ENCODE peak calls at places on chromosome 1, in seven cellular contexts. K is H9, N is neuronal stem cell, C is mesenchymal stem cell, S is IMR-90, B is mesendoderm, X is trophoblast cell. P is an unnamed sample.

GRCh38 chr1:94884101-94884875 is 42.6 kb downstream of the CNN3 start:
- DNase-seq in K (peak), S (peak), X (peak), B (peak), C (no peak), N (peak), P (peak)

GRCh38 chr1:61851849-61852692 is 109.8 kb downstream of the PATJ start:
- DNase-seq in N (peak), K (no peak), C (peak), X (peak), S (peak), B (peak), P (no peak)

GRCh38 chr1:38028105-38028591 is 15.6 kb downstream of the UTP11 start:
- DNase-seq in B (peak), N (no peak), C (no peak), K (peak), X (no peak), S (no peak), P (no peak)

GRCh38 chr1:6170742-6171201 is 9.3 kb downstream of the CHD5 start:
- DNase-seq in B (no peak), C (no peak), K (no peak), N (no peak), X (no peak), S (no peak), P (no peak)

GRCh38 chr1:201884472-201884871 is 4.2 kb upstream of the SHISA4 start:
- DNase-seq in B (no peak), X (no peak), C (no peak), K (no peak), N (no peak), S (no peak), P (no peak)

GRCh38 chr1:99645199-99645598 is 714 bp upstream of the PALMD start:
- DNase-seq in N (no peak), K (no peak), B (no peak), S (peak), X (peak), C (peak), P (no peak)

GRCh38 chr1:246317723-246318359 is 189.2 kb downstream of the SMYD3 start:
- DNase-seq in X (no peak), N (no peak), K (no peak), C (peak), B (no peak), S (peak), P (no peak)

GRCh38 chr1:66033781-66034180 is 241.1 kb downstream of the PDE4B start:
- DNase-seq in X (peak), B (no peak), K (no peak), N (no peak), S (no peak), C (no peak), P (no peak)

GRCh38 chr1:205438213-205439158 is 16.6 kb upstream of the LEMD1 start:
- DNase-seq in K (no peak), N (no peak), S (peak), B (peak), X (peak), C (peak), P (no peak)

GRCh38 chr1:9534953-9535352 is 4.3 kb upstream of the SLC25A33 start:
- DNase-seq in B (no peak), S (no peak), K (no peak), X (no peak), C (no peak), N (no peak), P (no peak)
- H2AK5ac ChIP-seq in B (no peak), S (no peak), K (no peak), X (no peak), C (no peak), N (no peak), P (no peak)

GRCh38 chr1:35748326-35748725 is 21.5 kb downstream of the CLSPN start:
- DNase-seq in S (no peak), K (no peak), B (no peak), N (no peak), X (peak), C (peak), P (no peak)

DNA sequence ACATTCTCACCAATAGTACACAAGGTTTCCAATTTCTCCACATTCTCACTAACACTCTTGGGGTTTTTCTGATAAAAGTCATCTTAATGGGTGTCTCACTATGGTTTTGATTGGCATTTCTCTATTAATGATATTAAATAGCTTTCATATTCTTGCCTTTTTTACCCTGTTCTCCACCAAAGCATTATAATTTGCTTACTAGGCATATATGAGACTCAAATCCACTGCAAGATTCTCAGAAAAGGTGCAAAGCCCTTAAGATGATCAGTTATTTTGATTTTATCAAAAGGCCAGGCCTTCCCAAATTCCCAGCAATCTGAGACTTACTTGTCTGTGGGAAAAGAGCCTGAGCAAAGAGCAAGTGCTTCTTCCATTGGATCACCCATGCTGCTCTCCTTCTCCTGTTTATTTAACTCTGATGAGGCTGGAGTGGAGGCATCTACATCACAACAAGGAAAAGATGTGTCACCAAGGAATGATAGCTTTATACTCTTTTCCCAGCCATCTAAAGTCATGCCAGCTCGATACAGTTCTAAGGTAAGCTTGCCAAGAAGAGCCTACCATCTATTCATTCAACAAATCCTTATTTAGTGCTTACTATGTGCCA is 24.6 kb downstream of the CLSPN start:
- DNase-seq in C (peak), S (peak), X (no peak), B (no peak), K (no peak), N (no peak), P (no peak)
- H2AK5ac ChIP-seq in C (no peak), S (no peak), X (no peak), B (no peak), K (no peak), N (no peak), P (no peak)

DNA sequence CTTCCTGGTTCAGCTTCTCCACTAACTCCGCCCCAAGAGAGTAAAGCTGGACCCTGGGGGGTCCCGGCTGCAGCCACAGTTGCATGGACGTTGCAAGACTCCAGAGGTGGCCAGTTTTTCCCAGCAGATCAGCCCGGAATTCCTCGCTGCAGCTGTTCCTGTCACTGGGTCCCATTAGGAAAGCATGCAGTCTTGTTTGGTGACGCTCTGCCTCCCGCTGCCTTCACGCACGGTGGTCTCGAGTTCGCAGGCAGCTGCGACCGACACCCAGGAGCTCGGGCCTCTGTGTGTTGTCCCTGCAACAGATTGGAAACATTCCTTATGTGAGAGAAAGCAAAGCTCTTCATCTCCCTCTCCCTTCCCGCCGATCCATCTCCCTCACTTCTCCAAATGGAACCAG is 162.8 kb downstream of the PRDM16 start:
- DNase-seq in N (no peak), C (no peak), X (no peak), S (no peak), K (no peak), B (no peak), P (no peak)
- H2AK5ac ChIP-seq in N (peak), C (no peak), X (no peak), S (no peak), K (no peak), B (no peak), P (no peak)

GRCh38 chr1:178055779-178056471 is 38.0 kb upstream of the RASAL2 start:
- DNase-seq in X (peak), B (peak), N (no peak), C (peak), K (no peak), S (peak), P (no peak)

GRCh38 chr1:178057863-178058576 is 35.9 kb upstream of the RASAL2 start:
- DNase-seq in B (peak), X (peak), K (peak), N (no peak), S (peak), C (peak), P (no peak)

GRCh38 chr1:178052650-178053461 is 41.0 kb upstream of the RASAL2 start:
- DNase-seq in K (peak), B (no peak), S (peak), N (no peak), X (no peak), C (no peak), P (no peak)

GRCh38 chr1:178057131-178057765 is 36.7 kb upstream of the RASAL2 start:
- DNase-seq in N (no peak), S (no peak), X (peak), C (no peak), K (no peak), B (peak), P (no peak)

DNA sequence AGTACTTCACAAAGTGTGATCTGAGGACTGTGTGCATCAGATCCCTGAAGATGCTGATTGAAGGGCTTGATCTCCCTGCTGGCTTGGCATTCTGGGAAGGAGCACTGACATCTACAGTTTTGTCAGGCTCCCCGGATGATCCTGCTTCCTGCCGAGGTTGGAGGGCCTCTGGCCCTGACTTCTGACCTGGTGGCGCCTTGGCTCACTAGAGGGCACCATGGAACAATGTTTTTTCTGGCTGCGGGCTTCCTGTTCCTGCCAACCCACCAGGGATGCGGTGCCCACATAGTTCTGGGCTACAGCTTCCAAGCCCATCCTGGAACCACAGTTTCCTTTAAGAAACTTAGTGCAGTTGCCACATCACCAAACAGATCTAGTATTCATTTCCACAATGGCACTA is 38.8 kb upstream of the RASAL2 start:
- DNase-seq in B (peak), S (no peak), X (peak), N (no peak), K (peak), C (no peak), P (no peak)
- H2AK5ac ChIP-seq in B (no peak), S (peak), X (no peak), N (no peak), K (no peak), C (no peak), P (no peak)

DNA sequence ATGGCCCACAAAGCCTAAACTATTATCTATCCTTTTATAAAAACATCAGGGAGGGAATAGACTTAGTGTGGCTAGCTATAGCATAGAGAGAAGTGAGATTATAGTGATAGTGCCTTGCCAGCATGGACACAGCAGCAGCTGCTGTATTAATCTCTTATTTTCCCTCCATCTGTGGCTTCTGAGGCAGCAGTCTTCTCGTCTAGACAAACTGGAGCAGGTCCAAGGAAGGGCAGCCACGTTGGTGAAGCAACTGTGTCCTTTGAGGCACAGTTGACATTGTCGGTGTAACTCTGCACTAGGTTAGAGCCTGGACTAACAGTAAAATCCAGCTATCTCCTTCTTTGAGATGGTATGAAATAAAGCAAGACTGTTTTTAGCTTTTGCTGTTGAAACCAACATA is 131.3 kb downstream of the CACHD1 start:
- DNase-seq in C (no peak), B (no peak), S (no peak), X (no peak), N (no peak), K (no peak), P (no peak)
- H2AK5ac ChIP-seq in C (no peak), B (no peak), S (peak), X (no peak), N (no peak), K (no peak), P (no peak)

DNA sequence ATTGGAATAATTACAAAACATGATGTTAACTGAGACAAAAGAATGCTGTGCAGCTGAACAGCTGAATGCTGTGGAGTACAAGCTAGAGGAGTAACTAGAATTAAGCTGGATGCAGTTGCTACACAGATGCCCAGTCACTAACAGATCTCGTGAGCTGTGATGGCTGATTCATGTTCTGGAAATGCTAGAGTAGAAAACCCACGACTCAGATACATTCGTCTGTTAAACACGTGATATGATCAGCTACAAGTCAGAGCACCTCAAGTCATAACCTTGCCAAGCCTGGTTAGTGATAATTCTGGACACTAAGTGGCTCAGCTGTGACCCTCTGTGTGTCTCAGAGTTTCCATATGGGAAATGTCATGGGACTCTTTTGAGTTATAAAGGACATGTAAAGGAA is 89.7 kb upstream of the ESRRG start:
- DNase-seq in X (peak), C (peak), N (no peak), K (no peak), S (peak), B (no peak), P (no peak)
- H2AK5ac ChIP-seq in X (no peak), C (no peak), N (no peak), K (no peak), S (no peak), B (no peak), P (no peak)

GRCh38 chr1:7177438-7178126 is 392.3 kb downstream of the CAMTA1 start:
- DNase-seq in N (peak), C (no peak), B (peak), S (no peak), K (peak), X (no peak), P (no peak)

GRCh38 chr1:7174561-7174960 is 389.3 kb downstream of the CAMTA1 start:
- DNase-seq in S (no peak), K (no peak), C (no peak), X (no peak), B (no peak), N (no peak), P (no peak)

GRCh38 chr1:7177021-7177420 is 391.8 kb downstream of the CAMTA1 start:
- DNase-seq in B (peak), S (no peak), N (no peak), C (no peak), K (no peak), X (no peak), P (no peak)

GRCh38 chr1:7174980-7175379 is 389.7 kb downstream of the CAMTA1 start:
- DNase-seq in K (no peak), X (no peak), B (no peak), N (no peak), C (no peak), S (no peak), P (no peak)

DNA sequence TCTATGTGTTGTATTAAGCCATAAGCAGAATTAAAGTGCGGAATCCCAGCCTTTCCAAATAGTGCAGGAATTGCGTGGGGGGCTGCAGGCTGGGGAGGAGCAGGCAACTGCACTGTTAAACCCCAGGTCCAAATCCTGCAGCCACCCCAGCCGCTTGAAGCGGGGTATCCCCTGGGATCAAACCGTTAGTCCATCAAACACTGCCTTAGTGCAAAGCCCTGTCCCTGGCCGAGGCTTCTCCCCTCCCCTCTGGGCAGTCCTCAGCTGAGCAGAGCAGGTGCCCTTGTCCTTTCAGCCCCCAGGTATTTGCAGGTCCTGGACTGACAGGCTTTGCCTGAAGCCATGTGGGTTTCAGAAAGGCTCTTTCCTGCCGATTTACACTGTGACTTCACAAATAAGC is 390.3 kb downstream of the CAMTA1 start:
- DNase-seq in K (no peak), N (no peak), B (no peak), X (no peak), C (no peak), S (no peak), P (no peak)
- H2AK5ac ChIP-seq in K (no peak), N (no peak), B (no peak), X (no peak), C (no peak), S (no peak), P (no peak)